ENCODE peak calls at places on chromosomes 3 and 15, in six cellular contexts. T, R, P, S, W and I are unnamed samples.
A peak's percentile ranks its signal among the peaks of the same experiment; 100 is the strongest.

GRCh38 chr15:39784638-39785037 is 2.0 kb upstream of the FSIP1 start:
- DNase-seq in T (no peak), R (no peak), P (no peak), S (no peak), W (no peak), I (no peak)

GRCh38 chr15:61099030-61099800 is 129.9 kb downstream of the RORA start:
- DNase-seq in T (no peak), R (no peak), P (no peak), S (no peak), W (no peak), I (no peak)

GRCh38 chr3:195751584-195751983 is 30.8 kb downstream of the MUC20 start:
- DNase-seq in T (no peak), R (no peak), P (peak; percentile 49), S (no peak), W (no peak), I (no peak)

GRCh38 chr3:132786890-132787289 is 64.7 kb upstream of the NPHP3 start:
- DNase-seq in T (no peak), R (no peak), P (no peak), S (no peak), W (no peak), I (no peak)

GRCh38 chr15:48964898-48965297 is 1.2 kb upstream of the SHC4 start:
- DNase-seq in T (no peak), R (no peak), P (no peak), S (no peak), W (no peak), I (no peak)

GRCh38 chr15:47466357-47466756 is 250.9 kb upstream of the SEMA6D start:
- DNase-seq in T (no peak), R (no peak), P (no peak), S (no peak), W (no peak), I (no peak)

GRCh38 chr15:26134812-26135211 is 271.7 kb upstream of the ATP10A start:
- DNase-seq in T (no peak), R (no peak), P (no peak), S (no peak), W (peak; percentile 57), I (no peak)

GRCh38 chr3:54537506-54537905 is 390.4 kb downstream of the LRTM1 start:
- DNase-seq in T (no peak), R (no peak), P (no peak), S (no peak), W (no peak), I (no peak)

GRCh38 chr3:56702487-56703315 is 19.6 kb upstream of the TASOR start:
- DNase-seq in T (peak; percentile 67), R (no peak), P (peak; percentile 86), S (peak; percentile 78), W (peak; percentile 82), I (peak; percentile 51)

GRCh38 chr3:15693340-15693739 is 91.8 kb downstream of the BTD start:
- DNase-seq in T (no peak), R (no peak), P (no peak), S (no peak), W (peak; percentile 17), I (no peak)

GRCh38 chr3:189389346-189389745 is 217.6 kb downstream of the TPRG1 start:
- DNase-seq in T (no peak), R (no peak), P (no peak), S (no peak), W (no peak), I (no peak)

GRCh38 chr3:36149447-36149865 is 230.8 kb upstream of the STAC start:
- DNase-seq in T (no peak), R (no peak), P (no peak), S (no peak), W (no peak), I (no peak)

GRCh38 chr3:190504354-190505125 is 9.3 kb upstream of the IL1RAP start:
- DNase-seq in T (no peak), R (no peak), P (no peak), S (peak; percentile 25), W (peak; percentile 39), I (no peak)
- TF ChIP-seq CTCF in T (no peak), R (no peak), P (no peak), S (peak; percentile 19), W (peak; percentile 50), I (peak; percentile 1)

GRCh38 chr3:162489853-162490252 is 993.2 kb downstream of the OTOL1 start:
- DNase-seq in T (no peak), R (no peak), P (no peak), S (peak; percentile 21), W (peak; percentile 31), I (no peak)
- TF ChIP-seq CTCF in T (no peak), R (no peak), P (no peak), S (peak; percentile 36), W (peak; percentile 37), I (peak; percentile 17)

DNA sequence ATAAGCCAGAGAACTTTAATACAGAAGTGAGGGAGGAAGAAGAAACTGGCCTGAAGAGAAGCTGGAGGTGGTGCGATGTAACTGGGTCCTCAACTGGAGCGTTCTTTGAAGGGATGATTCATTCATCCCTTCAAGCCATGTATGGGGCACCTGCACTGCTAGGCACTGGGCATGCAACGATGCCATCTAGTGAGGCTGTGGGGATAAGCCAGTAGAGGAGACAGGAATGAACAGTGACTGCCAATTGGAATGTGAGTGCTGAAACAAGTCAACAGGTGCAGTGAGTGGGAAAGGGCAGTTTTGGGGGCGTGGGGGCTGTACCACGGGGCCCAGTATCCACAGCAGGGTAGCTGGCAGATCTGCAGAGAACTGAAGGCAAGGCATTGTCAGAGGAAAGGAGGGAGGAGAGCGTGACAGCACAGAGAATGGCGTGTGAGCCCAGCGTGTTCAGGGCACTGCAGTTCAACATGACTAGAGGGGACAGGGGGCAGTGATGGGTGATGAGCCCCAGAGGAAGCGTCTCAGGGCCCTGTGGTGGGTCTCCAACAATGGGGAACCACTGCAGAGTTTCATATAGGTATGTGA is 3.8 kb upstream of the KIF23 start:
- DNase-seq in T (no peak), R (no peak), P (no peak), S (peak; percentile 64), W (peak; percentile 67), I (no peak)
- TF ChIP-seq CTCF in T (no peak), R (no peak), P (peak; percentile 29), S (peak; percentile 58), W (peak; percentile 75), I (peak; percentile 26)

DNA sequence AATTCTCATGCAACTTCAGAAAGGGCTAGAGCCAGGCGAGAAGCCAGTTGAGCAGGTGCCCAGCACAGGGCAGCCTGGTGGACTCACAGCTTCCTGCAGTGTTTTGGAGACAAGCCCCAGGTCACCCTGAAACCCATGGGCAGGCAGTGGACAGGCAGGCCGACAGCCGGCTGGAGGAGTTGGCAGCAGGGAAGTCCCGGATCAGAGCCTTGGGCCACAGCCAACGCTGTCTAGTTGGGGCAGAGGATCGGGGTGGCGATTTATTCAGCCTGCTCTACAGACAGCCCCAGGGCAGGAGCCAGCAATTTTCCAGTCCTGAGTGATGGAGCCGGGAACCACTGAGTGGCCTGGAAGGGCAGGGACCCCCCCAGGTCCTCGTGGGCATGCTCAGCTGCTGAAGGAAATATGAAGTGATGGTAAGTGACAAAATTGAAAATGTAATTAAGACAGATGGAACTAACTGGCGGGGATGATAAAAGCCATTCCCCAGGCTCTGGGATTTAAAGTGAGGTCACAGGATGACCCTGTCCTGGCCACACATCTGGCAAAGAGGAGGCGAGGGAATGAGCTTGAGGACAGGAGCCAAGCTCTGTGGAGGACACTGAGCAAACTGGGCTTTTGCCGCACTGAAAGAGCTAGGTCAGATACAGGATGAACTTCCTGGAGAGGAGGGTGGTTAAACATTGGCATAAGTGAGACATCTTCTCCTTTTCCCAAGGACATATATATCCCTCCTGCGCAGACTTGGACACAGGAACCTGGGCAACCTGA is 34.4 kb upstream of the TBC1D21 start:
- DNase-seq in T (peak; percentile 74), R (no peak), P (no peak), S (no peak), W (no peak), I (no peak)
- TF ChIP-seq CTCF in T (peak; percentile 10), R (no peak), P (no peak), S (no peak), W (no peak), I (no peak)

GRCh38 chr3:157353657-157354056 is 83.0 kb upstream of the PTX3 start:
- DNase-seq in T (no peak), R (no peak), P (no peak), S (no peak), W (no peak), I (no peak)

GRCh38 chr3:157354722-157355121 is 81.9 kb upstream of the PTX3 start:
- DNase-seq in T (no peak), R (no peak), P (peak; percentile 36), S (peak; percentile 55), W (peak; percentile 90), I (no peak)

GRCh38 chr3:157354254-157354653 is 82.4 kb upstream of the PTX3 start:
- DNase-seq in T (no peak), R (no peak), P (no peak), S (no peak), W (no peak), I (no peak)

GRCh38 chr3:157355276-157355675 is 81.4 kb upstream of the PTX3 start:
- DNase-seq in T (no peak), R (no peak), P (no peak), S (no peak), W (no peak), I (no peak)

DNA sequence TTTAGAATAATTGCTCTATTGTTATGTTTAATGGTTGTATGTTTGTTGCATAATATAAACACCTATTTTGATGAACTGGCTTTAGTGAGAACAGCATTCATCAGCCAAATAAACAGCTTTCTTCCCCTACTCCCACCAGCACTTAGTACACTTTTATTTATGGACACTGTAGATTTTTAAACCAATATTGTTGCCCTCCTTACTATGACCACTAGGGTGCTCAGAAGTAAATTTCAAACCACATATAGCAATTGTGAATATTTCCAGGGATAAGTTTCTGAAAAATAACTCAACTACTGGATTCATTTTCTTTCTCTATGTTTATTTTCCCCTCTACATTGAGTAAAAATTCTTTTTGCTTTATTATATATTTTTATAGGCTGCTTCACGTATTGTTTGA is 84.7 kb upstream of the PTX3 start:
- DNase-seq in T (no peak), R (no peak), P (no peak), S (no peak), W (no peak), I (no peak)
- TF ChIP-seq CTCF in T (no peak), R (no peak), P (no peak), S (peak; percentile 38), W (no peak), I (no peak)

GRCh38 chr15:85380860-85381535 is 595 bp downstream of the AKAP13 start:
- DNase-seq in T (peak; percentile 52), R (no peak), P (peak; percentile 72), S (peak; percentile 90), W (peak; percentile 73), I (no peak)

GRCh38 chr15:85381850-85382751 is 1.7 kb downstream of the AKAP13 start:
- DNase-seq in T (no peak), R (no peak), P (peak; percentile 10), S (no peak), W (no peak), I (no peak)

GRCh38 chr15:85383470-85384148 is 3.2 kb downstream of the AKAP13 start:
- DNase-seq in T (no peak), R (no peak), P (no peak), S (no peak), W (no peak), I (no peak)

GRCh38 chr15:85380217-85380859 is at the start of gene AKAP13:
- DNase-seq in T (peak; percentile 99), R (peak; percentile 87), P (peak; percentile 98), S (peak; percentile 99), W (peak; percentile 99), I (peak; percentile 99)

DNA sequence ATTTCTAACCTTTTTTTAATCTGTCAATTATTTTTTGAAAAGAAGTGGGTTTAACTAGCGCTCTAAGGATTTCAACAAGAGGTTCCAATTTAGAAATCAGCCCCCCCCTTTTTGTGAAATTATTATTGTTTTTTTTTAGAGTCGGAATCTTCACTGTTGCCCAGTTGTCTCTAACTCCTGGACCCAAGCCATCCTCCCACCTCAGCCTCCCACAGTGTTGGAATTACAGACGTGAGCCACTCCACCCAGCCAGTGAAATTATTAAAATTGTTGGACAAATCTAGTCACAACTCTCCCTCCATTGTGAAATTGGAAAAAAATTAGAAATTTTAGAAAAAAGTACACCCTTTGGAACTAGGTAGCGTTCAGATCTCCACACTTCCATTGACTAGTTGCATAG is 2.5 kb downstream of the AKAP13 start:
- DNase-seq in T (no peak), R (no peak), P (no peak), S (no peak), W (no peak), I (no peak)
- TF ChIP-seq CTCF in T (no peak), R (no peak), P (no peak), S (no peak), W (no peak), I (no peak)